ENCODE peak calls at places on chromosomes 16 and 17, in six cellular contexts. E, I, U, O, G and A are unnamed samples.

GRCh38 chr17:82835766-82836512 is 3.9 kb downstream of the ZNF750 start:
- DNase-seq in E (no peak), I (no peak), U (no peak), O (no peak), G (no peak), A (no peak)

GRCh38 chr16:53207810-53208752 is 153.3 kb downstream of the CHD9 start:
- DNase-seq in E (peak), I (peak), U (peak), O (no peak), G (peak), A (peak)

GRCh38 chr16:72832640-72833039 is 215.3 kb downstream of the ZFHX3 start:
- DNase-seq in E (peak), I (peak), U (peak), O (peak), G (peak), A (peak)

GRCh38 chr16:91484-91883 is 13.5 kb downstream of the MPG start:
- DNase-seq in E (no peak), I (no peak), U (no peak), O (no peak), G (no peak), A (peak)

GRCh38 chr17:78910885-78911284 is 7.9 kb upstream of the CEP295NL start:
- DNase-seq in E (no peak), I (no peak), U (no peak), O (no peak), G (no peak), A (no peak)

GRCh38 chr16:83722501-83723183 is 85.1 kb upstream of the HSBP1 start:
- DNase-seq in E (no peak), I (no peak), U (no peak), O (no peak), G (no peak), A (no peak)

GRCh38 chr16:83928341-83929055 is 24.5 kb upstream of the OSGIN1 start:
- DNase-seq in E (no peak), I (no peak), U (no peak), O (no peak), G (no peak), A (peak)

GRCh38 chr16:86306811-86307517 is 203.4 kb upstream of the FOXF1 start:
- DNase-seq in E (no peak), I (no peak), U (no peak), O (no peak), G (no peak), A (peak)

GRCh38 chr16:19184823-19185509 is 16.9 kb downstream of the SYT17 start:
- DNase-seq in E (no peak), I (no peak), U (no peak), O (no peak), G (no peak), A (no peak)

GRCh38 chr16:1337486-1337885 is 4.0 kb downstream of the BAIAP3 start:
- DNase-seq in E (peak), I (no peak), U (no peak), O (no peak), G (peak), A (no peak)

GRCh38 chr16:22267764-22268163 is 29.4 kb upstream of the POLR3E start:
- DNase-seq in E (no peak), I (no peak), U (no peak), O (no peak), G (no peak), A (no peak)

GRCh38 chr17:50267074-50267841 is 7.0 kb upstream of the TMEM92 start:
- DNase-seq in E (no peak), I (no peak), U (no peak), O (no peak), G (no peak), A (peak)